ENCODE peak calls at places on chromosomes 4 and X, in six cellular contexts. N is IMR-90, Z is trophoblast cell, U is neuronal stem cell, A is mesendoderm, E is H1. L is an unnamed sample.

GRCh38 chr4:3403104-3403906 is 38.5 kb upstream of the HGFAC start:
- DNase-seq in N (no peak), E (no peak), A (no peak), U (no peak), Z (no peak), L (no peak)

GRCh38 chr4:46992338-46992737 is 1.0 kb downstream of the GABRA4 start:
- DNase-seq in N (no peak), Z (no peak), A (no peak), U (no peak), E (no peak), L (no peak)

GRCh38 chr4:125254111-125254510 is 60.6 kb upstream of the FAT4 start:
- DNase-seq in N (peak; percentile 84), E (no peak), Z (peak; percentile 19), U (no peak), A (no peak), L (peak; percentile 7)

GRCh38 chr4:175891863-175892262 is 79.8 kb upstream of the GPM6A start:
- DNase-seq in U (peak; percentile 12), N (peak; percentile 4), Z (peak; percentile 35), A (peak; percentile 30), E (no peak), L (peak; percentile 14)

GRCh38 chrX:15645266-15645665 is 19.3 kb downstream of the CLTRN start:
- DNase-seq in A (peak; percentile 33), Z (no peak), N (no peak), U (no peak), E (no peak), L (no peak)

GRCh38 chr4:151192556-151193235 is 84.3 kb upstream of the PRSS48 start:
- DNase-seq in N (peak; percentile 19), A (no peak), Z (peak; percentile 45), E (no peak), U (no peak), L (no peak)

GRCh38 chrX:130260316-130260715 is 8.4 kb downstream of the ZNF280C start:
- DNase-seq in Z (no peak), U (no peak), A (no peak), N (peak; percentile 58), E (no peak), L (peak; percentile 10)

GRCh38 chr4:6658204-6658585 is 17.7 kb downstream of the MRFAP1 start:
- DNase-seq in U (no peak), Z (no peak), N (no peak), E (no peak), A (no peak), L (no peak)

GRCh38 chrX:134658421-134658896 is at the start of gene PLAC1:
- DNase-seq in N (no peak), E (no peak), Z (peak; percentile 75), A (no peak), U (no peak), L (no peak)

GRCh38 chrX:23292979-23293651 is 41.5 kb upstream of the PTCHD1 start:
- DNase-seq in Z (no peak), N (no peak), A (no peak), E (no peak), U (no peak), L (no peak)

GRCh38 chr4:111991163-111991562 is 154.1 kb upstream of the FAM241A start:
- DNase-seq in U (no peak), Z (no peak), E (no peak), N (no peak), A (no peak), L (no peak)

GRCh38 chrX:17860811-17861495 is at the start of gene RAI2:
- DNase-seq in E (peak; percentile 51), Z (peak; percentile 10), A (peak; percentile 27), U (peak; percentile 26), N (no peak), L (no peak)

GRCh38 chr4:89299153-89299789 is 8.3 kb downstream of the GPRIN3 start:
- DNase-seq in E (no peak), U (no peak), N (no peak), A (no peak), Z (no peak), L (no peak)

GRCh38 chrX:139759637-139760036 is 51.7 kb upstream of the MCF2 start:
- DNase-seq in U (peak; percentile 2), N (peak; percentile 42), Z (peak; percentile 48), A (peak; percentile 55), E (peak; percentile 44), L (peak; percentile 27)

GRCh38 chr4:40953253-40954118 is 203.7 kb downstream of the NSUN7 start:
- DNase-seq in U (no peak), Z (no peak), E (no peak), N (no peak), A (no peak), L (no peak)

GRCh38 chr4:147479817-147480216 is 1.1 kb upstream of the EDNRA start:
- DNase-seq in U (no peak), A (no peak), E (no peak), Z (no peak), N (peak; percentile 47), L (peak; percentile 49)

GRCh38 chrX:65723706-65724105 is 56.3 kb downstream of the MSN start:
- DNase-seq in Z (no peak), N (peak; percentile 40), A (no peak), U (no peak), E (no peak), L (peak; percentile 61)

GRCh38 chrX:112846787-112847186 is 6.2 kb upstream of the AMOT start:
- DNase-seq in Z (no peak), E (no peak), N (no peak), A (no peak), U (no peak), L (no peak)

GRCh38 chr4:83548151-83548905 is 12.4 kb downstream of the GPAT3 start:
- DNase-seq in U (no peak), A (peak; percentile 88), Z (peak; percentile 93), N (peak; percentile 97), E (no peak), L (peak; percentile 89)

GRCh38 chr4:45662996-45663395 is 460.9 kb downstream of the GABRG1 start:
- DNase-seq in U (peak; percentile 5), Z (no peak), A (no peak), E (no peak), N (no peak), L (peak; percentile 3)

GRCh38 chr4:105145059-105145912 is 1.4 kb upstream of the TET2 start:
- DNase-seq in U (no peak), N (no peak), Z (peak; percentile 64), A (peak; percentile 34), E (no peak), L (no peak)

GRCh38 chrX:12021708-12022107 is 116.6 kb upstream of the FRMPD4 start:
- DNase-seq in N (no peak), A (no peak), U (no peak), Z (no peak), E (no peak), L (no peak)

GRCh38 chr4:104860227-104861123 is 286.2 kb upstream of the TET2 start:
- DNase-seq in E (peak; percentile 70), N (peak; percentile 63), Z (peak; percentile 97), U (peak; percentile 79), A (peak; percentile 85), L (peak; percentile 78)

GRCh38 chrX:123993904-123994635 is 32.6 kb downstream of the STAG2 start:
- DNase-seq in A (no peak), N (peak; percentile 48), U (no peak), Z (no peak), E (no peak), L (peak; percentile 64)

GRCh38 chrX:130171446-130172126 is at the start of gene RAB33A:
- DNase-seq in A (no peak), Z (peak; percentile 8), E (peak; percentile 57), N (no peak), U (no peak), L (peak; percentile 36)

GRCh38 chr4:10107111-10108091 is 9.2 kb downstream of the WDR1 start:
- DNase-seq in Z (no peak), E (peak; percentile 45), A (no peak), U (no peak), N (peak; percentile 28), L (no peak)

GRCh38 chrX:43604753-43605152 is 51.3 kb upstream of the MAOA start:
- DNase-seq in U (no peak), E (no peak), N (no peak), A (no peak), Z (no peak), L (no peak)

GRCh38 chrX:125646195-125646594 is 326.5 kb downstream of the TEX13C start:
- DNase-seq in Z (peak; percentile 17), A (no peak), U (no peak), N (no peak), E (no peak), L (no peak)

GRCh38 chr4:61493470-61493869 is 293.3 kb downstream of the ADGRL3 start:
- DNase-seq in Z (no peak), A (peak; percentile 54), N (no peak), U (peak; percentile 37), E (no peak), L (no peak)

GRCh38 chrX:101658661-101659477 is 781 bp downstream of the ARMCX2 start:
- DNase-seq in E (peak; percentile 74), N (peak; percentile 40), Z (no peak), A (peak; percentile 81), U (peak; percentile 41), L (peak; percentile 62)

GRCh38 chrX:130060122-130061069 is 49.9 kb downstream of the ELF4 start:
- DNase-seq in Z (peak; percentile 87), A (peak; percentile 77), E (peak; percentile 95), U (peak; percentile 75), N (peak; percentile 37), L (peak; percentile 65)

GRCh38 chr4:55411621-55412020 is 15.9 kb downstream of the TMEM165 start:
- DNase-seq in U (no peak), A (no peak), N (peak; percentile 37), Z (peak; percentile 82), E (no peak), L (no peak)
- H3K36me3 ChIP-seq in U (peaks cover 92% of the 10 kb centered on the region), A (peaks cover 4% of the 10 kb centered on the region), N (peaks cover 28% of the 10 kb centered on the region), Z (peaks cover 21% of the 10 kb centered on the region), E (peaks cover 40% of the 10 kb centered on the region), L (peaks cover 13% of the 10 kb centered on the region)

DNA sequence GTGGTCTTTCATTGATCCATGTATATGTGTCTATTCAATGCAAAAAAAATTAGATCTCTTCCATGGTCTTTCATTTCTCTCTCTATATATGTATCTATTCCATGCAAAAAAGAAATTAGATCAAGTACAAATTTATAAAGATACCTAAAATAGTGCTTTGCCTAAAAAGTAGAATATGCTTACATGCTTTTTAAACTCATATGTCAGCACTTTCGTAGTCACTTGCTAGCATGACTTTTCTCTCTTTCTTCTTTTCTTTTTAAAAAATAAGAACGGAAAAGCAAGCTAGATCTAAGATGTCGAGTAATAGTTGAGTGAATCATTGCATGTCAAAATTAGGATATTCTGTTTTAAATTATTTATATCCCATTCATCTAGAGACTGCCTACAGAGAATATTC is 50.9 kb downstream of the PKD2 start:
- DNase-seq in E (no peak), A (no peak), N (no peak), Z (no peak), U (no peak), L (no peak)
- H2BK5ac ChIP-seq in E (no peak overlapping the region), A (no peak overlapping the region), N (no peak overlapping the region), Z (no peak overlapping the region), U (no peak overlapping the region), L (no peak overlapping the region)

DNA sequence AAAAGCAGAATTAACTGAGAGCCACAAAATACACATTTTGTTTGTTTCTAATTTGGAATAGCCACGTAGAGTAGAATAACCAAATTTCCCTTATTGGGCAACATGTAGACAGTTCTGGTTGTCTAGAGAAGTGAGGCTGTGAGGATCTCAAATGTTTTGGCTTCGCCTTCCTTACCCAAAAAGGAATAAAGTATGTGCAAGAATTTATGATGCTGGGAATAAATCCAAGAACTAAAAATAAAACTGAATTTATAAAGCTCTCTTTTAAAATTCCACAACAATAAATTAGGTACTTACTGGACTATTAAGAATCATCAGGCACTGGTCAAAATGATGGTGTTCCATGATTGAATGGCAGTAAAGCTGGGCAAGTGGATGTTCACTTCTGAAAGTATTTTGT is 117.9 kb downstream of the PDE5A start:
- DNase-seq in E (no peak), Z (no peak), A (no peak), N (peak; percentile 48), U (no peak), L (no peak)
- H3K36me3 ChIP-seq in E (peaks cover 47% of the 10 kb centered on the region), Z (no peaks in the 10 kb centered on the region), A (no peaks in the 10 kb centered on the region), N (peaks cover 46% of the 10 kb centered on the region), U (peaks cover 76% of the 10 kb centered on the region), L (peaks cover 3% of the 10 kb centered on the region)

GRCh38 chr4:8683462-8683861 is 90.9 kb downstream of the CPZ start:
- DNase-seq in E (no peak), Z (no peak), N (no peak), U (no peak), A (no peak), L (no peak)
- H2BK5ac ChIP-seq in E (no peak overlapping the region), Z (no peak overlapping the region), N (peak overlapping the region; percentile 15), U (no peak overlapping the region), A (no peak overlapping the region), L (no peak overlapping the region)

L was measured in mesenchymal stem cell.